ENCODE peak calls at places on chromosomes 7 and 10, in eight cellular contexts. M, K, A, C, X, U, B and T are unnamed samples.

GRCh38 chr7:149377386-149377785 is 83.5 kb downstream of the ZNF777 start:
- DNase-seq in B (no peak), U (no peak), X (no peak), A (no peak), C (no peak), M (no peak), K (no peak), T (no peak)

GRCh38 chr10:24897326-24897926 is 55.0 kb downstream of the PRTFDC1 start:
- DNase-seq in C (no peak), K (peak), U (peak), M (no peak), B (peak), X (peak), A (no peak), T (no peak)

GRCh38 chr7:100803398-100804161 is 23.7 kb downstream of the EPHB4 start:
- DNase-seq in U (peak), M (peak), B (peak), A (peak), K (peak), X (peak), C (peak), T (peak)

GRCh38 chr10:73517166-73517888 is 21.5 kb upstream of the PPP3CB start:
- DNase-seq in A (no peak), K (peak), X (no peak), B (peak), U (no peak), C (no peak), M (no peak), T (peak)

GRCh38 chr7:156975620-156976019 is 26.1 kb downstream of the NOM1 start:
- DNase-seq in K (no peak), B (no peak), C (no peak), U (no peak), M (no peak), X (no peak), A (no peak), T (no peak)

GRCh38 chr10:60098676-60099601 is 192.6 kb upstream of the CCDC6 start:
- DNase-seq in K (no peak), B (peak), M (no peak), U (peak), A (no peak), X (no peak), C (no peak), T (no peak)

GRCh38 chr7:141053626-141054025 is 20.2 kb upstream of the TMEM178B start:
- DNase-seq in X (peak), U (peak), C (no peak), K (peak), B (peak), M (no peak), A (peak), T (peak)

GRCh38 chr10:69901022-69901421 is 99.3 kb downstream of the COL13A1 start:
- DNase-seq in X (no peak), K (no peak), C (no peak), B (no peak), M (no peak), U (no peak), A (no peak), T (peak)

GRCh38 chr7:75962607-75963382 is 31.6 kb downstream of the TMEM120A start:
- DNase-seq in C (no peak), M (peak), X (no peak), A (no peak), K (peak), B (peak), U (no peak), T (peak)

GRCh38 chr7:137985253-137985896 is 16.5 kb downstream of the CREB3L2 start:
- DNase-seq in K (no peak), U (no peak), X (no peak), M (no peak), C (no peak), B (no peak), A (no peak), T (no peak)

GRCh38 chr7:90262438-90262837 is 17.5 kb downstream of the CFAP69 start:
- DNase-seq in M (no peak), A (no peak), X (no peak), B (peak), U (no peak), K (peak), C (peak), T (peak)

GRCh38 chr7:117728858-117729257 is 144.4 kb downstream of the CTTNBP2 start:
- DNase-seq in K (no peak), B (no peak), C (no peak), X (no peak), A (no peak), M (no peak), U (no peak), T (peak)